ENCODE peak calls at places on chromosomes 16 and 17, in four cellular contexts. One of them, this sample, is unnamed.

GRCh38 chr17:79399610-79400144 is 211.2 kb downstream of the RBFOX3 start:
- DNase-seq in effector memory CD4-positive, alpha-beta T cell: no peak
- DNase-seq in stomach: no peak
- DNase-seq in H9: no peak
- DNase-seq in this sample: no peak

GRCh38 chr17:76772842-76773521 is 35.1 kb downstream of the MFSD11 start:
- DNase-seq in stomach: no peak
- DNase-seq in effector memory CD4-positive, alpha-beta T cell: peak; percentile 43
- DNase-seq in H9: no peak
- DNase-seq in this sample: no peak

GRCh38 chr17:80008383-80008840 is 27.3 kb downstream of the TBC1D16 start:
- DNase-seq in stomach: peak; percentile 92
- DNase-seq in effector memory CD4-positive, alpha-beta T cell: peak; percentile 49
- DNase-seq in H9: peak; percentile 93
- DNase-seq in this sample: peak; percentile 88

GRCh38 chr16:88195021-88195581 is 187.7 kb upstream of the ZNF469 start:
- DNase-seq in stomach: no peak
- DNase-seq in H9: no peak
- DNase-seq in effector memory CD4-positive, alpha-beta T cell: no peak
- DNase-seq in this sample: no peak

GRCh38 chr16:9090101-9090959 is 1.1 kb upstream of the HAPSTR1 start:
- DNase-seq in H9: peak; percentile 66
- DNase-seq in stomach: peak; percentile 27
- DNase-seq in effector memory CD4-positive, alpha-beta T cell: peak; percentile 13
- DNase-seq in this sample: no peak

GRCh38 chr16:647173-647902 is 1.8 kb upstream of the WDR90 start:
- DNase-seq in effector memory CD4-positive, alpha-beta T cell: no peak
- DNase-seq in stomach: peak; percentile 70
- DNase-seq in H9: no peak
- DNase-seq in this sample: peak; percentile 52

GRCh38 chr17:16304832-16305231 is 48.4 kb downstream of the CENPV start:
- DNase-seq in H9: peak; percentile 67
- DNase-seq in stomach: no peak
- DNase-seq in effector memory CD4-positive, alpha-beta T cell: no peak
- DNase-seq in this sample: peak; percentile 48

GRCh38 chr16:49441366-49441780 is 67.8 kb downstream of the C16orf78 start:
- DNase-seq in stomach: peak; percentile 47
- DNase-seq in H9: peak; percentile 87
- DNase-seq in effector memory CD4-positive, alpha-beta T cell: peak; percentile 35
- DNase-seq in this sample: peak; percentile 54

GRCh38 chr17:27531469-27531948 is 75.3 kb downstream of the KSR1 start:
- DNase-seq in stomach: no peak
- DNase-seq in effector memory CD4-positive, alpha-beta T cell: no peak
- DNase-seq in H9: no peak
- DNase-seq in this sample: no peak

GRCh38 chr17:15470536-15470935 is 3.1 kb upstream of the CDRT4 start:
- DNase-seq in effector memory CD4-positive, alpha-beta T cell: no peak
- DNase-seq in H9: no peak
- DNase-seq in stomach: no peak
- DNase-seq in this sample: peak; percentile 74

GRCh38 chr16:87431926-87432325 is 39.8 kb downstream of the MAP1LC3B start:
- DNase-seq in effector memory CD4-positive, alpha-beta T cell: no peak
- DNase-seq in stomach: no peak
- DNase-seq in H9: no peak
- DNase-seq in this sample: no peak

GRCh38 chr16:69706256-69706974 is 19.9 kb downstream of the NQO1 start:
- DNase-seq in stomach: no peak
- DNase-seq in H9: no peak
- DNase-seq in effector memory CD4-positive, alpha-beta T cell: no peak
- DNase-seq in this sample: no peak

GRCh38 chr17:31609331-31609730 is 217.9 kb downstream of the RAB11FIP4 start:
- DNase-seq in stomach: no peak
- DNase-seq in effector memory CD4-positive, alpha-beta T cell: no peak
- DNase-seq in H9: no peak
- DNase-seq in this sample: no peak

GRCh38 chr16:87305505-87306391 is 11.4 kb downstream of the C16orf95 start:
- DNase-seq in effector memory CD4-positive, alpha-beta T cell: no peak
- DNase-seq in H9: peak; percentile 77
- DNase-seq in stomach: no peak
- DNase-seq in this sample: peak; percentile 29

GRCh38 chr16:89045181-89045815 is 48.4 kb upstream of the ACSF3 start:
- DNase-seq in effector memory CD4-positive, alpha-beta T cell: no peak
- DNase-seq in H9: no peak
- DNase-seq in stomach: no peak
- DNase-seq in this sample: no peak

GRCh38 chr17:835263-835662 is 53.1 kb downstream of the MRM3 start:
- DNase-seq in stomach: no peak
- DNase-seq in effector memory CD4-positive, alpha-beta T cell: no peak
- DNase-seq in H9: peak; percentile 74
- DNase-seq in this sample: no peak

GRCh38 chr16:21626659-21627277 is 25.6 kb downstream of the IGSF6 start:
- DNase-seq in H9: no peak
- DNase-seq in stomach: no peak
- DNase-seq in effector memory CD4-positive, alpha-beta T cell: peak; percentile 19
- DNase-seq in this sample: peak; percentile 37

GRCh38 chr17:28074010-28074409 is 31.5 kb downstream of the NLK start:
- DNase-seq in stomach: no peak
- DNase-seq in H9: no peak
- DNase-seq in effector memory CD4-positive, alpha-beta T cell: no peak
- DNase-seq in this sample: no peak

GRCh38 chr17:57114085-57114673 is 29.1 kb downstream of the AKAP1 start:
- DNase-seq in effector memory CD4-positive, alpha-beta T cell: peak; percentile 23
- DNase-seq in stomach: peak; percentile 63
- DNase-seq in H9: peak; percentile 88
- DNase-seq in this sample: peak; percentile 44

GRCh38 chr17:957856-958421 is 21.6 kb downstream of the NXN start:
- DNase-seq in effector memory CD4-positive, alpha-beta T cell: no peak
- DNase-seq in stomach: no peak
- DNase-seq in H9: no peak
- DNase-seq in this sample: no peak

GRCh38 chr16:50696575-50697420 is 3.4 kb downstream of the NOD2 start:
- DNase-seq in H9: no peak
- DNase-seq in effector memory CD4-positive, alpha-beta T cell: peak; percentile 65
- DNase-seq in stomach: peak; percentile 77
- DNase-seq in this sample: peak; percentile 85

GRCh38 chr17:63439682-63440081 is 6.4 kb downstream of the CYB561 start:
- DNase-seq in effector memory CD4-positive, alpha-beta T cell: no peak
- DNase-seq in stomach: no peak
- DNase-seq in H9: no peak
- DNase-seq in this sample: peak; percentile 37

GRCh38 chr17:42512733-42513251 is 23.2 kb upstream of the NAGLU start:
- DNase-seq in H9: no peak
- DNase-seq in effector memory CD4-positive, alpha-beta T cell: no peak
- DNase-seq in stomach: no peak
- DNase-seq in this sample: no peak

GRCh38 chr17:42512246-42512645 is 23.8 kb upstream of the NAGLU start:
- DNase-seq in stomach: no peak
- DNase-seq in H9: no peak
- DNase-seq in effector memory CD4-positive, alpha-beta T cell: no peak
- DNase-seq in this sample: no peak

GRCh38 chr17:42513686-42514085 is 22.4 kb upstream of the NAGLU start:
- DNase-seq in effector memory CD4-positive, alpha-beta T cell: no peak
- DNase-seq in H9: no peak
- DNase-seq in stomach: no peak
- DNase-seq in this sample: no peak

GRCh38 chr17:42514279-42514678 is 21.8 kb upstream of the NAGLU start:
- DNase-seq in stomach: no peak
- DNase-seq in effector memory CD4-positive, alpha-beta T cell: no peak
- DNase-seq in H9: no peak
- DNase-seq in this sample: no peak

GRCh38 chr17:42514867-42515266 is 21.2 kb upstream of the NAGLU start:
- DNase-seq in stomach: no peak
- DNase-seq in effector memory CD4-positive, alpha-beta T cell: no peak
- DNase-seq in H9: no peak
- DNase-seq in this sample: no peak
- H3K27ac ChIP-seq in stomach: peak overlapping the region; percentile 91
- H3K27ac ChIP-seq in effector memory CD4-positive, alpha-beta T cell: no peak overlapping the region
- H3K27ac ChIP-seq in H9: no peak overlapping the region
- H3K27ac ChIP-seq in this sample: no peak overlapping the region

GRCh38 chr17:73340093-73340596 is 28.3 kb upstream of the CDC42EP4 start:
- DNase-seq in effector memory CD4-positive, alpha-beta T cell: no peak
- DNase-seq in stomach: peak; percentile 54
- DNase-seq in H9: no peak
- DNase-seq in this sample: peak; percentile 86

GRCh38 chr17:73335591-73336503 is 24.0 kb upstream of the CDC42EP4 start:
- DNase-seq in stomach: peak; percentile 34
- DNase-seq in effector memory CD4-positive, alpha-beta T cell: no peak
- DNase-seq in H9: no peak
- DNase-seq in this sample: peak; percentile 57

GRCh38 chr17:73338566-73339247 is 26.9 kb upstream of the CDC42EP4 start:
- DNase-seq in stomach: no peak
- DNase-seq in effector memory CD4-positive, alpha-beta T cell: no peak
- DNase-seq in H9: no peak
- DNase-seq in this sample: no peak

GRCh38 chr17:73336613-73337400 is 25.0 kb upstream of the CDC42EP4 start:
- DNase-seq in H9: no peak
- DNase-seq in stomach: no peak
- DNase-seq in effector memory CD4-positive, alpha-beta T cell: no peak
- DNase-seq in this sample: no peak

DNA sequence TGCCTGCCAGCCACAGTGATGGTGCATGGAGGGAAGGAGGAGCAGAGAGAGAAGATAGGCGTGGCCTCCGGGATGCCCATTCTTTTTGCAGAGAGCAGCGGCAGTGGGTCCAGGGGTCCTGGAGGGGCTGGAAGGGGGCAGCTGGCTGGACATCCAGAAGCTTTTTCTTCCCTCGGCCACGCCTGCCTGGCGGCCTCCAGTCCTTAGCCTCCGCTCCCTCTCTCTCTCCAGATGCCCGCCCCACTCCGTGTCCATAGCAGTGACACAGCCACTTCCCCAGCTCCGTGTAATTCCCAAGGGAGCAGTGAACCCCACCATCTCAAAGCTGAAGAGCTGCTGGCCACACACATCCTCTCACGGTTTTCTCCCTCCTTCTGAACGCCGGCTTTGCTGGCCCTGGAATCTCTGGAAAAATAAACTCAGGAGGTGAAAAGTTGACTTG is 26.3 kb upstream of the CDC42EP4 start:
- DNase-seq in stomach: no peak
- DNase-seq in H9: no peak
- DNase-seq in effector memory CD4-positive, alpha-beta T cell: no peak
- DNase-seq in this sample: no peak
- H3K27ac ChIP-seq in stomach: peak overlapping the region; percentile 66
- H3K27ac ChIP-seq in H9: no peak overlapping the region
- H3K27ac ChIP-seq in effector memory CD4-positive, alpha-beta T cell: no peak overlapping the region
- H3K27ac ChIP-seq in this sample: no peak overlapping the region

DNA sequence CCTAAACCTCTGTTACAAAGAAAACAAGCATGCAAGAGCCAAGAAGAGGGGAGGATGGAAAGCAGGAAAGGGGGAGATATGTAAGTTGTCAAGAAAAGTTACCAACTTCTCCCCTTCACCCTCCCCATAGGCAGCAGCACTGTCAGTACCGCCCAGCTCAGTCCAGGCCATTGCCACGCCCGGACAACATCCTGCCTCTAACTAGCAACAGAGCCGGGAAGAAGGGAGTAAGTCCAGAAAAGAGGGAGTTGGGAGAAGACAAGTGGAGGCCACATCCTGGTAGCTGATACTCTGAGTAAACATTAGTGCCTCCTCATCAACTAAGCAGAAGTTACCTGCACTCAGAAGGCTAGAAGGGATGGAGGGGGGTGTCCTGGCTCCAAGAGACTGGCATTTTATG is 113.6 kb downstream of the SMG6 start:
- DNase-seq in effector memory CD4-positive, alpha-beta T cell: no peak
- DNase-seq in stomach: no peak
- DNase-seq in H9: no peak
- DNase-seq in this sample: peak; percentile 18
- H3K27ac ChIP-seq in effector memory CD4-positive, alpha-beta T cell: no peak overlapping the region
- H3K27ac ChIP-seq in stomach: peak overlapping the region; percentile 54
- H3K27ac ChIP-seq in H9: no peak overlapping the region
- H3K27ac ChIP-seq in this sample: no peak overlapping the region

GRCh38 chr16:75341934-75342811 is 90.7 kb upstream of the BCAR1 start:
- DNase-seq in effector memory CD4-positive, alpha-beta T cell: no peak
- DNase-seq in H9: no peak
- DNase-seq in stomach: no peak
- DNase-seq in this sample: peak; percentile 38
- H3K27ac ChIP-seq in effector memory CD4-positive, alpha-beta T cell: no peak overlapping the region
- H3K27ac ChIP-seq in H9: no peak overlapping the region
- H3K27ac ChIP-seq in stomach: peak overlapping the region; percentile 55
- H3K27ac ChIP-seq in this sample: no peak overlapping the region

GRCh38 chr17:39627717-39628516 is 1.2 kb downstream of the PPP1R1B start:
- DNase-seq in stomach: no peak
- DNase-seq in effector memory CD4-positive, alpha-beta T cell: no peak
- DNase-seq in H9: no peak
- DNase-seq in this sample: peak; percentile 73
- H3K27ac ChIP-seq in stomach: peak overlapping the region; percentile 69
- H3K27ac ChIP-seq in effector memory CD4-positive, alpha-beta T cell: no peak overlapping the region
- H3K27ac ChIP-seq in H9: no peak overlapping the region
- H3K27ac ChIP-seq in this sample: peak overlapping the region; percentile 85

GRCh38 chr16:11232302-11232851 is 23.6 kb downstream of the SOCS1 start:
- DNase-seq in H9: no peak
- DNase-seq in stomach: no peak
- DNase-seq in effector memory CD4-positive, alpha-beta T cell: no peak
- DNase-seq in this sample: no peak
- H3K27ac ChIP-seq in H9: no peak overlapping the region
- H3K27ac ChIP-seq in stomach: peak overlapping the region; percentile 74
- H3K27ac ChIP-seq in effector memory CD4-positive, alpha-beta T cell: peak overlapping the region; percentile 88
- H3K27ac ChIP-seq in this sample: peak overlapping the region; percentile 91

GRCh38 chr17:74452841-74453661 is 13.4 kb upstream of the CD300A start:
- DNase-seq in stomach: no peak
- DNase-seq in effector memory CD4-positive, alpha-beta T cell: no peak
- DNase-seq in H9: peak; percentile 69
- DNase-seq in this sample: no peak

GRCh38 chr17:74455025-74455585 is 11.3 kb upstream of the CD300A start:
- DNase-seq in effector memory CD4-positive, alpha-beta T cell: no peak
- DNase-seq in stomach: no peak
- DNase-seq in H9: peak; percentile 53
- DNase-seq in this sample: no peak

GRCh38 chr17:74454197-74455024 is 12.0 kb upstream of the CD300A start:
- DNase-seq in stomach: no peak
- DNase-seq in effector memory CD4-positive, alpha-beta T cell: no peak
- DNase-seq in H9: peak; percentile 55
- DNase-seq in this sample: peak; percentile 88

GRCh38 chr17:74452027-74452840 is 14.2 kb upstream of the CD300A start:
- DNase-seq in stomach: no peak
- DNase-seq in H9: peak; percentile 49
- DNase-seq in effector memory CD4-positive, alpha-beta T cell: no peak
- DNase-seq in this sample: peak; percentile 58

GRCh38 chr17:74453665-74454196 is 12.7 kb upstream of the CD300A start:
- DNase-seq in effector memory CD4-positive, alpha-beta T cell: peak; percentile 47
- DNase-seq in stomach: peak; percentile 94
- DNase-seq in H9: peak; percentile 97
- DNase-seq in this sample: no peak
- H3K27ac ChIP-seq in effector memory CD4-positive, alpha-beta T cell: no peak overlapping the region
- H3K27ac ChIP-seq in stomach: peak overlapping the region; percentile 99
- H3K27ac ChIP-seq in H9: no peak overlapping the region
- H3K27ac ChIP-seq in this sample: peak overlapping the region; percentile 27

GRCh38 chr16:31108794-31109558 is 790 bp downstream of the BCKDK start:
- DNase-seq in effector memory CD4-positive, alpha-beta T cell: no peak
- DNase-seq in H9: no peak
- DNase-seq in stomach: no peak
- DNase-seq in this sample: no peak
- H3K27ac ChIP-seq in effector memory CD4-positive, alpha-beta T cell: peak overlapping the region; percentile 70
- H3K27ac ChIP-seq in H9: no peak overlapping the region
- H3K27ac ChIP-seq in stomach: peak overlapping the region; percentile 88
- H3K27ac ChIP-seq in this sample: peak overlapping the region; percentile 85